ENCODE peak calls at places on chromosomes 11 and 22, in nine cellular contexts. S is PC-3, K is lung, C is heart left ventricle, P is psoas muscle, N is mammary epithelial cell, M is fibroblast of the aortic adventitia, U is pancreas, Q is right lobe of liver. I is an unnamed sample.

GRCh38 chr22:35589071-35589735 is 27.9 kb downstream of the MB start:
- DNase-seq in Q (peak; percentile 54), P (peak; percentile 84), U (no peak), N (peak; percentile 96), C (no peak), S (peak; percentile 95), M (peak; percentile 83), K (peak; percentile 39), I (peak; percentile 97)

GRCh38 chr11:17473071-17473744 is 3.4 kb downstream of the ABCC8 start:
- DNase-seq in C (no peak), K (no peak), N (peak; percentile 11), Q (no peak), M (no peak), U (no peak), P (no peak), S (peak; percentile 56), I (no peak)

GRCh38 chr11:9982127-9982795 is 311.8 kb downstream of the SBF2 start:
- DNase-seq in M (no peak), S (peak; percentile 54), U (no peak), C (no peak), N (peak; percentile 74), Q (no peak), P (no peak), K (no peak), I (no peak)

GRCh38 chr11:45102361-45102809 is 44.1 kb upstream of the PRDM11 start:
- DNase-seq in K (no peak), Q (no peak), P (no peak), U (no peak), C (no peak), N (no peak), S (no peak), M (no peak), I (no peak)

GRCh38 chr22:48780597-48781277 is 1046.9 kb downstream of the BRD1 start:
- DNase-seq in C (peak; percentile 1), K (no peak), S (no peak), Q (no peak), M (no peak), P (no peak), U (no peak), N (no peak), I (no peak)

GRCh38 chr11:1819115-1819514 is 15.7 kb upstream of the SYT8 start:
- DNase-seq in U (no peak), K (no peak), P (no peak), S (no peak), N (no peak), Q (no peak), C (no peak), M (no peak), I (no peak)

GRCh38 chr11:44760477-44760872 is 33.7 kb downstream of the TSPAN18 start:
- DNase-seq in M (no peak), U (no peak), C (no peak), K (no peak), Q (no peak), P (no peak), S (no peak), N (no peak), I (no peak)

GRCh38 chr22:48433647-48434046 is 1394.0 kb downstream of the BRD1 start:
- DNase-seq in C (no peak), Q (no peak), K (no peak), P (no peak), M (no peak), N (no peak), S (no peak), U (no peak), I (no peak)

GRCh38 chr11:32615422-32615821 is 31.8 kb downstream of the EIF3M start:
- DNase-seq in C (no peak), U (no peak), N (no peak), M (peak; percentile 45), Q (no peak), P (no peak), S (peak; percentile 28), K (no peak), I (no peak)

GRCh38 chr22:30694638-30695350 is at the start of gene OSBP2:
- DNase-seq in M (no peak), S (peak; percentile 19), K (peak; percentile 30), N (no peak), P (peak; percentile 44), U (peak; percentile 89), C (peak; percentile 22), Q (peak; percentile 56), I (peak; percentile 27)

GRCh38 chr22:36323855-36324331 is 63.9 kb downstream of the MYH9 start:
- DNase-seq in Q (no peak), N (no peak), U (peak; percentile 67), K (no peak), P (peak; percentile 73), S (no peak), C (peak; percentile 70), M (peak; percentile 82), I (no peak)

GRCh38 chr22:28542980-28543621 is 136.5 kb downstream of the TTC28 start:
- DNase-seq in C (no peak), P (no peak), U (no peak), Q (no peak), M (no peak), N (no peak), S (no peak), K (no peak), I (no peak)

GRCh38 chr11:57161351-57161750 is 20.4 kb upstream of the LRRC55 start:
- DNase-seq in Q (no peak), C (no peak), P (no peak), S (no peak), N (no peak), K (no peak), U (no peak), M (no peak), I (no peak)

GRCh38 chr11:114984611-114985163 is 306.4 kb downstream of the NXPE2 start:
- DNase-seq in N (no peak), P (no peak), U (no peak), C (no peak), K (no peak), S (no peak), Q (no peak), M (no peak), I (no peak)

GRCh38 chr22:40368016-40368415 is 2.4 kb upstream of the SGSM3 start:
- DNase-seq in U (no peak), S (no peak), Q (no peak), K (no peak), P (no peak), N (no peak), C (no peak), M (no peak), I (no peak)

GRCh38 chr11:73236879-73237278 is 18.8 kb downstream of the P2RY2 start:
- DNase-seq in M (peak; percentile 41), K (peak; percentile 63), P (peak; percentile 71), C (peak; percentile 48), S (peak; percentile 77), Q (peak; percentile 58), U (no peak), N (peak; percentile 48), I (peak; percentile 23)

GRCh38 chr22:37518509-37519267 is 527 bp downstream of the CARD10 start:
- DNase-seq in P (no peak), S (no peak), U (peak; percentile 80), M (no peak), C (no peak), N (no peak), K (no peak), Q (peak; percentile 59), I (no peak)

GRCh38 chr22:37521236-37521739 is 2.1 kb upstream of the CARD10 start:
- DNase-seq in U (peak; percentile 24), P (no peak), Q (peak; percentile 17), S (no peak), K (no peak), C (no peak), N (no peak), M (no peak), I (no peak)

GRCh38 chr22:37517826-37518450 is 1.3 kb downstream of the CARD10 start:
- DNase-seq in P (no peak), M (no peak), Q (peak; percentile 30), C (no peak), U (peak; percentile 61), S (no peak), N (peak; percentile 77), K (no peak), I (no peak)

GRCh38 chr22:37520754-37521153 is 1.5 kb upstream of the CARD10 start:
- DNase-seq in Q (peak; percentile 15), C (no peak), M (no peak), N (no peak), P (no peak), K (no peak), U (peak; percentile 36), S (no peak), I (no peak)

GRCh38 chr22:37519268-37520195 is at the start of gene CARD10:
- DNase-seq in Q (peak; percentile 79), S (peak; percentile 51), M (no peak), C (peak; percentile 76), U (peak; percentile 83), N (peak; percentile 49), K (no peak), P (no peak), I (peak; percentile 66)
- H3K4me3 ChIP-seq in Q (peak within 1 kb of the TSS; percentile 54), S (peak within 1 kb of the TSS; percentile 81), M (peak within 1 kb of the TSS; percentile 71), C (peak within 1 kb of the TSS; percentile 42), U (peak within 1 kb of the TSS; percentile 69), N (peak within 1 kb of the TSS; percentile 59), K (peak within 1 kb of the TSS; percentile 62), P (peak within 1 kb of the TSS; percentile 66), I (peak within 1 kb of the TSS; percentile 68)

GRCh38 chr11:47950396-47950795 is 30.0 kb upstream of the PTPRJ start:
- DNase-seq in C (peak; percentile 27), U (no peak), S (no peak), K (no peak), N (no peak), P (no peak), M (peak; percentile 47), Q (no peak), I (no peak)
- H3K4me3 ChIP-seq in C (no peak overlapping the region), U (no peak overlapping the region), S (no peak overlapping the region), K (no peak overlapping the region), N (no peak overlapping the region), P (no peak overlapping the region), M (no peak overlapping the region), Q (no peak overlapping the region), I (no peak overlapping the region)

GRCh38 chr11:76919887-76920746 is 59.4 kb downstream of the ACER3 start:
- DNase-seq in S (peak; percentile 96), C (peak; percentile 68), P (peak; percentile 62), U (peak; percentile 73), M (peak; percentile 93), K (peak; percentile 81), Q (peak; percentile 65), N (peak; percentile 64), I (peak; percentile 85)
- H3K4me3 ChIP-seq in S (no peak overlapping the region), C (no peak overlapping the region), P (no peak overlapping the region), U (no peak overlapping the region), M (no peak overlapping the region), K (no peak overlapping the region), Q (no peak overlapping the region), N (peak overlapping the region; percentile 2), I (no peak overlapping the region)

DNA sequence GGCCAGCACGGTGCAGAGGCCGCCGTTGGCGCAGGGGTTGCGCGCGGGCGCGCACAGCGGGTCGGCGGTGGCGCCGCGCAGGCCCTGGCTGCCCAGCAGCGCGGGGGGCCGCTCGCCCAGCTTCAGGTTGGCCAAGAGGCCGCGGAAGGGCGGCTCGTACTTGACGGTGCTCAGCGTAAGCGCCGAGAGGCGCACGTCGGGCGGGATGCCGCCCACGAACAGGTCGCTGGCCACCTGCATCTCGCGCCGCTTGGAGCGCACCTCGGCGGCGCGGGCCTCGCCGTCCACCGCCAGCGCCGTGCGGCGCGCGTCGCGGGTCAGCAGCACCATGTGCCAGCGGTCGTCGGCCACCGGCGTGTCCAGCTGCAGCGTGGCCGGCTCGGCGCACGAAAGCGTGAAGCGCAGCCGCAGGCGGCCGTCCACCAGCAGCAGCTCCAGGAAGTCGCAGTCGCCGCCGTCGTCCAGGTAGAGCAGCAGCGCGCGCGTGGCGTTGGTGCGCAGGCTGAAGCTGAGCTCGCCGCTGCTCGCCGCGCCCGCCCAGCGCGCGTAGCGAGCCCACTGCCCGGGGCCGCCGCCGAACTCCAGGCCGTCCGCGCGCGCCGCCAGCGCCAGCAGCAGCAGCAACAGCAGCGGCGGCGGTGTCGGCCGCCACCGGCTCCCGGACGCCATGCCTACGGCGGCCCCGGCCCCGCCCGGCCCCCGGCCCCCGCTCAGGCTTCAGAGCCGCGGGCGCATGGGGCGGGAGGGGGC is 9.8 kb downstream of the NRXN2 start:
- DNase-seq in M (peak; percentile 15), S (no peak), Q (no peak), U (no peak), N (peak; percentile 39), K (no peak), P (peak; percentile 51), C (no peak), I (no peak)
- H3K4me3 ChIP-seq in M (no peak overlapping the region), S (no peak overlapping the region), Q (no peak overlapping the region), U (no peak overlapping the region), N (no peak overlapping the region), K (no peak overlapping the region), P (no peak overlapping the region), C (no peak overlapping the region), I (no peak overlapping the region)

I was measured in MG63.